ENCODE peak calls at places on chromosomes 4 and X, in ten cellular contexts. One of them, this sample, is unnamed.

GRCh38 chr4:68434277-68434676 is 13.0 kb upstream of the TMPRSS11E start:
- DNase-seq in colonic mucosa: no peak
- DNase-seq in adrenal gland: no peak
- DNase-seq in gastrocnemius medialis: no peak
- DNase-seq in stomach: no peak
- DNase-seq in IMR-90: no peak
- DNase-seq in hepatocyte: no peak
- DNase-seq in pancreas: no peak
- DNase-seq in testis: no peak
- DNase-seq in foreskin fibroblast: no peak
- DNase-seq in this sample: no peak

GRCh38 chrX:17833954-17834353 is 27.1 kb downstream of the RAI2 start:
- DNase-seq in colonic mucosa: peak; percentile 49
- DNase-seq in adrenal gland: no peak
- DNase-seq in gastrocnemius medialis: no peak
- DNase-seq in stomach: no peak
- DNase-seq in IMR-90: no peak
- DNase-seq in hepatocyte: no peak
- DNase-seq in pancreas: no peak
- DNase-seq in testis: no peak
- DNase-seq in foreskin fibroblast: peak; percentile 55
- DNase-seq in this sample: no peak

GRCh38 chr4:36348403-36348938 is 67.1 kb downstream of the DTHD1 start:
- DNase-seq in colonic mucosa: no peak
- DNase-seq in adrenal gland: no peak
- DNase-seq in gastrocnemius medialis: no peak
- DNase-seq in stomach: no peak
- DNase-seq in IMR-90: no peak
- DNase-seq in hepatocyte: peak; percentile 21
- DNase-seq in pancreas: no peak
- DNase-seq in testis: no peak
- DNase-seq in foreskin fibroblast: no peak
- DNase-seq in this sample: no peak

GRCh38 chr4:24434193-24434728 is 150.1 kb downstream of the DHX15 start:
- DNase-seq in colonic mucosa: no peak
- DNase-seq in adrenal gland: no peak
- DNase-seq in gastrocnemius medialis: no peak
- DNase-seq in stomach: no peak
- DNase-seq in IMR-90: no peak
- DNase-seq in hepatocyte: peak; percentile 49
- DNase-seq in pancreas: no peak
- DNase-seq in testis: no peak
- DNase-seq in foreskin fibroblast: no peak
- DNase-seq in this sample: no peak

GRCh38 chrX:101708180-101708579 is 48.5 kb upstream of the ARMCX2 start:
- DNase-seq in colonic mucosa: no peak
- DNase-seq in adrenal gland: no peak
- DNase-seq in gastrocnemius medialis: no peak
- DNase-seq in stomach: no peak
- DNase-seq in IMR-90: peak; percentile 1
- DNase-seq in hepatocyte: no peak
- DNase-seq in pancreas: no peak
- DNase-seq in testis: no peak
- DNase-seq in foreskin fibroblast: peak; percentile 3
- DNase-seq in this sample: no peak

GRCh38 chrX:55783723-55784122 is 66.2 kb downstream of the RRAGB start:
- DNase-seq in colonic mucosa: no peak
- DNase-seq in adrenal gland: no peak
- DNase-seq in gastrocnemius medialis: no peak
- DNase-seq in stomach: no peak
- DNase-seq in IMR-90: no peak
- DNase-seq in hepatocyte: no peak
- DNase-seq in pancreas: no peak
- DNase-seq in testis: no peak
- DNase-seq in foreskin fibroblast: no peak
- DNase-seq in this sample: no peak

GRCh38 chrX:124720532-124720931 is 374.2 kb downstream of the SH2D1A start:
- DNase-seq in colonic mucosa: no peak
- DNase-seq in adrenal gland: no peak
- DNase-seq in gastrocnemius medialis: no peak
- DNase-seq in stomach: no peak
- DNase-seq in IMR-90: no peak
- DNase-seq in hepatocyte: no peak
- DNase-seq in pancreas: no peak
- DNase-seq in testis: no peak
- DNase-seq in foreskin fibroblast: no peak
- DNase-seq in this sample: no peak

GRCh38 chr4:152578670-152579069 is 42.8 kb upstream of the FBXW7 start:
- DNase-seq in colonic mucosa: no peak
- DNase-seq in adrenal gland: no peak
- DNase-seq in gastrocnemius medialis: no peak
- DNase-seq in stomach: no peak
- DNase-seq in IMR-90: no peak
- DNase-seq in hepatocyte: no peak
- DNase-seq in pancreas: no peak
- DNase-seq in testis: no peak
- DNase-seq in foreskin fibroblast: no peak
- DNase-seq in this sample: no peak

GRCh38 chr4:121277194-121278105 is 103.4 kb downstream of the QRFPR start:
- DNase-seq in colonic mucosa: no peak
- DNase-seq in adrenal gland: no peak
- DNase-seq in gastrocnemius medialis: no peak
- DNase-seq in stomach: no peak
- DNase-seq in IMR-90: no peak
- DNase-seq in hepatocyte: peak; percentile 23
- DNase-seq in pancreas: no peak
- DNase-seq in testis: no peak
- DNase-seq in foreskin fibroblast: no peak
- DNase-seq in this sample: no peak

GRCh38 chrX:47644557-47645091 is 5.7 kb downstream of the ELK1 start:
- DNase-seq in colonic mucosa: no peak
- DNase-seq in adrenal gland: no peak
- DNase-seq in gastrocnemius medialis: no peak
- DNase-seq in stomach: no peak
- DNase-seq in IMR-90: peak; percentile 44
- DNase-seq in hepatocyte: peak; percentile 42
- DNase-seq in pancreas: no peak
- DNase-seq in testis: no peak
- DNase-seq in foreskin fibroblast: peak; percentile 44
- DNase-seq in this sample: no peak

GRCh38 chrX:143635915-143636314 is at the start of gene SLITRK4:
- DNase-seq in colonic mucosa: no peak
- DNase-seq in adrenal gland: peak; percentile 34
- DNase-seq in gastrocnemius medialis: peak; percentile 24
- DNase-seq in stomach: no peak
- DNase-seq in IMR-90: no peak
- DNase-seq in hepatocyte: peak; percentile 40
- DNase-seq in pancreas: no peak
- DNase-seq in testis: peak; percentile 20
- DNase-seq in foreskin fibroblast: no peak
- DNase-seq in this sample: no peak

GRCh38 chr4:128130621-128131020 is 69.5 kb downstream of the LARP1B start:
- DNase-seq in colonic mucosa: no peak
- DNase-seq in adrenal gland: no peak
- DNase-seq in gastrocnemius medialis: no peak
- DNase-seq in stomach: no peak
- DNase-seq in IMR-90: no peak
- DNase-seq in hepatocyte: no peak
- DNase-seq in pancreas: no peak
- DNase-seq in testis: no peak
- DNase-seq in foreskin fibroblast: peak; percentile 3
- DNase-seq in this sample: peak; percentile 53

DNA sequence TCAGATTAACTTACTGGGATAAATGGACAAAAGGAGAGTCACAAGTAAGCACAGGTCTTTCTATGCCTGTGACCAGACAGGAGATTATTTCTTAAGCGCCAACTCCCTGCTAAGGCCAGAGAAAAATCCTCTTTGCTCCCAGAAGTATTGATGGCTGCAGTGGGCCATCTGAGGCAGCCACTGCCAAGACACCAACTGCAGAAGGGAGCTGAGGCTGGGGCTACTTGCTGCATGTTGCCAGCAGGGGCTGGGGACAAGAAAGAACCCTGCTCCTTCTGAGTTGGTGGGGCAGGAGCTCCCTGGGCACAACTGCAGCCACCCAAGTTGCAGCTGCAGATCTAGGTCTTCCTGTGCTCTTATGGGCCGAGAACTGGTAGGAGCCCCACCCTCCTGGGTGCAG is 1075.3 kb downstream of the PCDH18 start:
- DNase-seq in colonic mucosa: no peak
- DNase-seq in adrenal gland: no peak
- DNase-seq in gastrocnemius medialis: no peak
- DNase-seq in stomach: no peak
- DNase-seq in IMR-90: no peak
- DNase-seq in hepatocyte: no peak
- DNase-seq in pancreas: no peak
- DNase-seq in testis: no peak
- DNase-seq in foreskin fibroblast: no peak
- DNase-seq in this sample: no peak
- TF ChIP-seq CTCF in colonic mucosa: no peak
- TF ChIP-seq CTCF in adrenal gland: no peak
- TF ChIP-seq CTCF in gastrocnemius medialis: no peak
- TF ChIP-seq CTCF in stomach: no peak
- TF ChIP-seq CTCF in IMR-90: no peak
- TF ChIP-seq CTCF in hepatocyte: no peak
- TF ChIP-seq CTCF in pancreas: no peak
- TF ChIP-seq CTCF in testis: no peak
- TF ChIP-seq CTCF in foreskin fibroblast: no peak
- TF ChIP-seq CTCF in this sample: no peak

DNA sequence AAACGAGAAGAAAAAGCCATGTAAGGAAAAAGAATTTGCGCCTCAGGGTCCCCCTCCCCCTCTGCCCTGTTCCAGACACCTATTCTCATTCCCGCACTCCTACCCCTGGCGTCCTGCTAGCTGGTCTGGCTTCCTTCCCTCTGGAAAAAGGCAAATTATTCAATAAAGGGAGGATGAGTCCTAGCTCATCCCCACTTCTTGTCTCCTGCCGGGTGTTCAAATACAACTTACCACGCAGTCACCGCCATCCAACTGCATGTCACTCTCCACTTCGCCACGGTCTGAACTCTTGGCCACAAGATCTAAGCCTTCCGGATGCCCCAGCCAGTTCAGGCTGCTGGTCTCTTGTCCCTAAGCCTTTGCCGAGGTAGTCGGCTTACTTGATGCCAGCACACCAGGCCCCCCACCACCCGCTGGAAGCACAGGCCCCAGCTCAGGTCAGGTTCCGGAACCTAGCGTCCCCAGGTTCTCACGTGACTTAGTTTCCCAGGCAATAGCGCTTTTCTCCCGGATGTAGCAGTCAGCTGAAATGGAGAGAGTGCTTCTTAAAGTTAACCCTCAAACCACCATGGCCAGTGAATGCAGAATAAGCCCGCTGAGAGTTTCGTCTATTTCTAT is 209.6 kb upstream of the SPIN4 start:
- DNase-seq in colonic mucosa: peak; percentile 73
- DNase-seq in adrenal gland: peak; percentile 67
- DNase-seq in gastrocnemius medialis: peak; percentile 61
- DNase-seq in stomach: peak; percentile 58
- DNase-seq in IMR-90: peak; percentile 74
- DNase-seq in hepatocyte: peak; percentile 81
- DNase-seq in pancreas: peak; percentile 68
- DNase-seq in testis: peak; percentile 79
- DNase-seq in foreskin fibroblast: peak; percentile 78
- DNase-seq in this sample: peak; percentile 32
- H3K4me3 ChIP-seq in colonic mucosa: peak overlapping the region; percentile 43
- H3K4me3 ChIP-seq in adrenal gland: peak overlapping the region; percentile 93
- H3K4me3 ChIP-seq in gastrocnemius medialis: peak overlapping the region; percentile 70
- H3K4me3 ChIP-seq in stomach: peak overlapping the region; percentile 68
- H3K4me3 ChIP-seq in IMR-90: peak overlapping the region; percentile 80
- H3K4me3 ChIP-seq in hepatocyte: peak overlapping the region; percentile 42
- H3K4me3 ChIP-seq in pancreas: peak overlapping the region; percentile 27
- H3K4me3 ChIP-seq in testis: peak overlapping the region; percentile 59
- H3K4me3 ChIP-seq in foreskin fibroblast: peak overlapping the region; percentile 85
- H3K4me3 ChIP-seq in this sample: peak overlapping the region; percentile 61

GRCh38 chr4:44928062-44928380 is 201.7 kb upstream of the GNPDA2 start:
- DNase-seq in colonic mucosa: no peak
- DNase-seq in adrenal gland: no peak
- DNase-seq in gastrocnemius medialis: no peak
- DNase-seq in stomach: no peak
- DNase-seq in IMR-90: no peak
- DNase-seq in hepatocyte: no peak
- DNase-seq in pancreas: no peak
- DNase-seq in testis: no peak
- DNase-seq in foreskin fibroblast: no peak
- DNase-seq in this sample: no peak

GRCh38 chr4:44931720-44932119 is 205.4 kb upstream of the GNPDA2 start:
- DNase-seq in colonic mucosa: no peak
- DNase-seq in adrenal gland: no peak
- DNase-seq in gastrocnemius medialis: no peak
- DNase-seq in stomach: no peak
- DNase-seq in IMR-90: no peak
- DNase-seq in hepatocyte: no peak
- DNase-seq in pancreas: no peak
- DNase-seq in testis: no peak
- DNase-seq in foreskin fibroblast: no peak
- DNase-seq in this sample: no peak

GRCh38 chr4:44928785-44929184 is 202.4 kb upstream of the GNPDA2 start:
- DNase-seq in colonic mucosa: no peak
- DNase-seq in adrenal gland: no peak
- DNase-seq in gastrocnemius medialis: no peak
- DNase-seq in stomach: no peak
- DNase-seq in IMR-90: no peak
- DNase-seq in hepatocyte: no peak
- DNase-seq in pancreas: no peak
- DNase-seq in testis: no peak
- DNase-seq in foreskin fibroblast: no peak
- DNase-seq in this sample: no peak

GRCh38 chr4:44927361-44928061 is 201.2 kb upstream of the GNPDA2 start:
- DNase-seq in colonic mucosa: no peak
- DNase-seq in adrenal gland: no peak
- DNase-seq in gastrocnemius medialis: no peak
- DNase-seq in stomach: no peak
- DNase-seq in IMR-90: peak; percentile 14
- DNase-seq in hepatocyte: peak; percentile 54
- DNase-seq in pancreas: no peak
- DNase-seq in testis: no peak
- DNase-seq in foreskin fibroblast: peak; percentile 8
- DNase-seq in this sample: peak; percentile 26
- TF ChIP-seq CTCF in colonic mucosa: peak; percentile 20
- TF ChIP-seq CTCF in adrenal gland: peak; percentile 47
- TF ChIP-seq CTCF in gastrocnemius medialis: no peak
- TF ChIP-seq CTCF in stomach: peak; percentile 60
- TF ChIP-seq CTCF in IMR-90: peak; percentile 50
- TF ChIP-seq CTCF in hepatocyte: peak; percentile 70
- TF ChIP-seq CTCF in pancreas: peak; percentile 33
- TF ChIP-seq CTCF in testis: no peak
- TF ChIP-seq CTCF in foreskin fibroblast: peak; percentile 14
- TF ChIP-seq CTCF in this sample: peak; percentile 54

DNA sequence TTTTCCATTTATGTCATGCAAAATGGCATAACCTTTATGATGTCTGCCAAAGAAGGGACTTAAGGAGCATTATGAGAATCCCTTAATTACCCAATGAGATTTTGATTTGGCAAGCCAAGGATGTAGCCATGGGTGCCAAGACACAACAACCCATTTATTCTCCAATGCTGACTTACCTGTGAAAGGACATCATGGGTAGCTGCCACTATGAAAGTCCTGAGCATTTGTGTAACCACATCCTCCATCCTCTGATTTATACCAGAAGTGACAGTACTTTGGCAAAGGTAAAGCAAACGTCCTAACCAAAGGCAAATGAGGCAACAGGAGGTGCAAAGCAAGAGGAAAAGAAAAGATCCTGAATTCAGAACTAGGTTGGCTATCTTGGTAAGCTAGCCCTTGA is 87.3 kb upstream of the EMCN start:
- DNase-seq in colonic mucosa: no peak
- DNase-seq in adrenal gland: no peak
- DNase-seq in gastrocnemius medialis: no peak
- DNase-seq in stomach: no peak
- DNase-seq in IMR-90: no peak
- DNase-seq in hepatocyte: no peak
- DNase-seq in pancreas: no peak
- DNase-seq in testis: no peak
- DNase-seq in foreskin fibroblast: no peak
- DNase-seq in this sample: no peak
- H3K4me3 ChIP-seq in colonic mucosa: no peak overlapping the region
- H3K4me3 ChIP-seq in adrenal gland: no peak overlapping the region
- H3K4me3 ChIP-seq in gastrocnemius medialis: no peak overlapping the region
- H3K4me3 ChIP-seq in stomach: no peak overlapping the region
- H3K4me3 ChIP-seq in IMR-90: no peak overlapping the region
- H3K4me3 ChIP-seq in hepatocyte: no peak overlapping the region
- H3K4me3 ChIP-seq in pancreas: no peak overlapping the region
- H3K4me3 ChIP-seq in testis: no peak overlapping the region
- H3K4me3 ChIP-seq in foreskin fibroblast: no peak overlapping the region
- H3K4me3 ChIP-seq in this sample: no peak overlapping the region